ENCODE peak calls at places on chromosomes 11 and 22, in five cellular contexts. J, D, Q, T and R are unnamed samples.

GRCh38 chr11:122816701-122817100 is 21.6 kb upstream of the CRTAM start:
- DNase-seq in T (no peak), D (no peak), J (no peak), Q (no peak), R (no peak)

GRCh38 chr11:2573240-2574042 is 126.4 kb downstream of the KCNQ1OT1 start:
- DNase-seq in T (no peak), J (no peak), D (no peak), Q (no peak), R (peak; percentile 34)

GRCh38 chr11:86579406-86579731 is 93.0 kb downstream of the ME3 start:
- DNase-seq in Q (no peak), D (no peak), J (no peak), T (no peak), R (no peak)

GRCh38 chr11:128407962-128408361 is 179.4 kb downstream of the ETS1 start:
- DNase-seq in T (no peak), D (no peak), Q (no peak), J (no peak), R (no peak)

GRCh38 chr11:8247312-8247711 is 16.4 kb downstream of the LMO1 start:
- DNase-seq in T (no peak), Q (peak; percentile 32), D (no peak), J (peak; percentile 40), R (no peak)

GRCh38 chr22:46799626-46800025 is 37.2 kb downstream of the TBC1D22A start:
- DNase-seq in J (no peak), T (no peak), D (no peak), Q (no peak), R (peak; percentile 17)

GRCh38 chr11:65254724-65255123 is 7.0 kb upstream of the POLA2 start:
- DNase-seq in J (no peak), D (no peak), T (no peak), Q (no peak), R (no peak)

GRCh38 chr11:115488945-115489344 is 15.3 kb downstream of the CADM1 start:
- DNase-seq in Q (no peak), D (no peak), T (no peak), J (no peak), R (no peak)

GRCh38 chr22:42893366-42894150 is 36.5 kb upstream of the ARFGAP3 start:
- DNase-seq in T (no peak), D (no peak), J (peak; percentile 32), Q (no peak), R (no peak)

GRCh38 chr11:118691926-118692830 is 12.7 kb upstream of the TREH start:
- DNase-seq in D (peak; percentile 69), T (no peak), Q (no peak), J (no peak), R (no peak)

GRCh38 chr11:8610532-8611116 is 16.6 kb upstream of the STK33 start:
- DNase-seq in T (no peak), Q (no peak), D (no peak), J (no peak), R (no peak)